ENCODE peak calls at places on chromosomes 12 and 14, in five cellular contexts. One of them, this sample, is unnamed.

GRCh38 chr12:98464155-98464554 is 51.2 kb upstream of the TMPO start:
- DNase-seq in A549: no peak
- DNase-seq in fibroblast of lung: peak
- DNase-seq in OCI-LY7: no peak
- DNase-seq in foreskin fibroblast: peak
- DNase-seq in this sample: peak

GRCh38 chr14:68088463-68088862 is 268.9 kb downstream of the RAD51B start:
- DNase-seq in A549: peak
- DNase-seq in fibroblast of lung: peak
- DNase-seq in OCI-LY7: no peak
- DNase-seq in foreskin fibroblast: no peak
- DNase-seq in this sample: no peak

GRCh38 chr14:61125314-61126082 is 144.5 kb downstream of the SLC38A6 start:
- DNase-seq in A549: no peak
- DNase-seq in fibroblast of lung: no peak
- DNase-seq in OCI-LY7: no peak
- DNase-seq in foreskin fibroblast: no peak
- DNase-seq in this sample: no peak

GRCh38 chr14:74852922-74853530 is 22.9 kb downstream of the PROX2 start:
- DNase-seq in A549: no peak
- DNase-seq in fibroblast of lung: peak
- DNase-seq in OCI-LY7: no peak
- DNase-seq in foreskin fibroblast: peak
- DNase-seq in this sample: no peak

GRCh38 chr12:118136559-118137003 is 657 bp downstream of the PEBP1 start:
- DNase-seq in A549: peak
- DNase-seq in fibroblast of lung: peak
- DNase-seq in OCI-LY7: peak
- DNase-seq in foreskin fibroblast: peak
- DNase-seq in this sample: peak

GRCh38 chr12:62839869-62840268 is 95.1 kb downstream of the PPM1H start:
- DNase-seq in A549: no peak
- DNase-seq in fibroblast of lung: no peak
- DNase-seq in OCI-LY7: no peak
- DNase-seq in foreskin fibroblast: no peak
- DNase-seq in this sample: no peak

GRCh38 chr12:46214668-46215429 is 54.0 kb downstream of the SLC38A1 start:
- DNase-seq in A549: no peak
- DNase-seq in fibroblast of lung: peak
- DNase-seq in OCI-LY7: peak
- DNase-seq in foreskin fibroblast: no peak
- DNase-seq in this sample: no peak

GRCh38 chr12:115683240-115683765 is 594.2 kb downstream of the MED13L start:
- DNase-seq in A549: no peak
- DNase-seq in fibroblast of lung: peak
- DNase-seq in OCI-LY7: no peak
- DNase-seq in foreskin fibroblast: no peak
- DNase-seq in this sample: no peak

GRCh38 chr14:50381823-50382287 is 14.8 kb downstream of the CDKL1 start:
- DNase-seq in A549: no peak
- DNase-seq in fibroblast of lung: no peak
- DNase-seq in OCI-LY7: no peak
- DNase-seq in foreskin fibroblast: no peak
- DNase-seq in this sample: no peak

GRCh38 chr12:7609480-7609879 is 56.2 kb downstream of the APOBEC1 start:
- DNase-seq in A549: no peak
- DNase-seq in fibroblast of lung: no peak
- DNase-seq in OCI-LY7: no peak
- DNase-seq in foreskin fibroblast: peak
- DNase-seq in this sample: peak

GRCh38 chr12:57985685-57986084 is 44.3 kb downstream of the ATP23 start:
- DNase-seq in A549: no peak
- DNase-seq in fibroblast of lung: no peak
- DNase-seq in OCI-LY7: no peak
- DNase-seq in foreskin fibroblast: no peak
- DNase-seq in this sample: no peak

GRCh38 chr12:119676573-119676972 is 8.6 kb downstream of the PRKAB1 start:
- DNase-seq in A549: no peak
- DNase-seq in fibroblast of lung: no peak
- DNase-seq in OCI-LY7: no peak
- DNase-seq in foreskin fibroblast: no peak
- DNase-seq in this sample: no peak

GRCh38 chr14:99884834-99885648 is 91.8 kb downstream of the EML1 start:
- DNase-seq in A549: peak
- DNase-seq in fibroblast of lung: peak
- DNase-seq in OCI-LY7: peak
- DNase-seq in foreskin fibroblast: peak
- DNase-seq in this sample: peak

GRCh38 chr12:106246891-106247730 is 709 bp downstream of the CKAP4 start:
- DNase-seq in A549: peak
- DNase-seq in fibroblast of lung: peak
- DNase-seq in OCI-LY7: peak
- DNase-seq in foreskin fibroblast: peak
- DNase-seq in this sample: peak

GRCh38 chr12:25690996-25691864 is 138.1 kb upstream of the LMNTD1 start:
- DNase-seq in A549: no peak
- DNase-seq in fibroblast of lung: no peak
- DNase-seq in OCI-LY7: no peak
- DNase-seq in foreskin fibroblast: no peak
- DNase-seq in this sample: no peak

GRCh38 chr14:31911160-31911559 is 165.9 kb upstream of the ARHGAP5 start:
- DNase-seq in A549: no peak
- DNase-seq in fibroblast of lung: no peak
- DNase-seq in OCI-LY7: no peak
- DNase-seq in foreskin fibroblast: no peak
- DNase-seq in this sample: no peak

GRCh38 chr12:15276088-15276698 is 46.1 kb upstream of the PTPRO start:
- DNase-seq in A549: peak
- DNase-seq in fibroblast of lung: peak
- DNase-seq in OCI-LY7: peak
- DNase-seq in foreskin fibroblast: peak
- DNase-seq in this sample: peak

GRCh38 chr14:72518809-72519377 is 375.0 kb downstream of the DPF3 start:
- DNase-seq in A549: no peak
- DNase-seq in fibroblast of lung: peak
- DNase-seq in OCI-LY7: peak
- DNase-seq in foreskin fibroblast: no peak
- DNase-seq in this sample: no peak

GRCh38 chr12:84937383-84937782 is 24.8 kb upstream of the SLC6A15 start:
- DNase-seq in A549: no peak
- DNase-seq in fibroblast of lung: no peak
- DNase-seq in OCI-LY7: no peak
- DNase-seq in foreskin fibroblast: no peak
- DNase-seq in this sample: no peak

GRCh38 chr12:53844989-53845836 is 93.4 kb upstream of the HOXC13 start:
- DNase-seq in A549: peak
- DNase-seq in fibroblast of lung: peak
- DNase-seq in OCI-LY7: no peak
- DNase-seq in foreskin fibroblast: peak
- DNase-seq in this sample: no peak

GRCh38 chr12:117064049-117064448 is 35.2 kb downstream of the TESC start:
- DNase-seq in A549: no peak
- DNase-seq in fibroblast of lung: no peak
- DNase-seq in OCI-LY7: no peak
- DNase-seq in foreskin fibroblast: no peak
- DNase-seq in this sample: no peak

GRCh38 chr12:120119395-120119973 is 2.9 kb upstream of the RAB35 start:
- DNase-seq in A549: peak
- DNase-seq in fibroblast of lung: peak
- DNase-seq in OCI-LY7: peak
- DNase-seq in foreskin fibroblast: no peak
- DNase-seq in this sample: no peak

GRCh38 chr14:96164861-96165490 is 39.7 kb upstream of the BDKRB2 start:
- DNase-seq in A549: no peak
- DNase-seq in fibroblast of lung: no peak
- DNase-seq in OCI-LY7: no peak
- DNase-seq in foreskin fibroblast: no peak
- DNase-seq in this sample: no peak

GRCh38 chr12:132006056-132006680 is 56.4 kb downstream of the EP400 start:
- DNase-seq in A549: no peak
- DNase-seq in fibroblast of lung: no peak
- DNase-seq in OCI-LY7: no peak
- DNase-seq in foreskin fibroblast: no peak
- DNase-seq in this sample: no peak

GRCh38 chr14:68888883-68889282 is 90.2 kb downstream of the ACTN1 start:
- DNase-seq in A549: no peak
- DNase-seq in fibroblast of lung: no peak
- DNase-seq in OCI-LY7: no peak
- DNase-seq in foreskin fibroblast: no peak
- DNase-seq in this sample: no peak

GRCh38 chr12:126784328-126784921 is 1482.5 kb upstream of the TMEM132C start:
- DNase-seq in A549: peak
- DNase-seq in fibroblast of lung: peak
- DNase-seq in OCI-LY7: peak
- DNase-seq in foreskin fibroblast: no peak
- DNase-seq in this sample: peak

GRCh38 chr12:50425859-50426258 is 25.2 kb downstream of the LARP4 start:
- DNase-seq in A549: no peak
- DNase-seq in fibroblast of lung: no peak
- DNase-seq in OCI-LY7: no peak
- DNase-seq in foreskin fibroblast: no peak
- DNase-seq in this sample: no peak

GRCh38 chr12:122029620-122030426 is 8.1 kb downstream of the BCL7A start:
- DNase-seq in A549: no peak
- DNase-seq in fibroblast of lung: no peak
- DNase-seq in OCI-LY7: no peak
- DNase-seq in foreskin fibroblast: no peak
- DNase-seq in this sample: no peak

GRCh38 chr14:64049616-64050381 is 197.0 kb downstream of the SYNE2 start:
- DNase-seq in A549: no peak
- DNase-seq in fibroblast of lung: no peak
- DNase-seq in OCI-LY7: no peak
- DNase-seq in foreskin fibroblast: no peak
- DNase-seq in this sample: no peak

GRCh38 chr12:46360908-46361666 is 11.5 kb downstream of the SLC38A2 start:
- DNase-seq in A549: no peak
- DNase-seq in fibroblast of lung: no peak
- DNase-seq in OCI-LY7: peak
- DNase-seq in foreskin fibroblast: no peak
- DNase-seq in this sample: no peak

GRCh38 chr12:124913474-124914391 is 717 bp downstream of the UBC start:
- DNase-seq in A549: no peak
- DNase-seq in fibroblast of lung: peak
- DNase-seq in OCI-LY7: peak
- DNase-seq in foreskin fibroblast: peak
- DNase-seq in this sample: peak

GRCh38 chr14:50060871-50061663 is 55.3 kb downstream of the VCPKMT start:
- DNase-seq in A549: peak
- DNase-seq in fibroblast of lung: peak
- DNase-seq in OCI-LY7: peak
- DNase-seq in foreskin fibroblast: peak
- DNase-seq in this sample: peak

GRCh38 chr12:59927041-59927440 is 331.2 kb downstream of the SLC16A7 start:
- DNase-seq in A549: no peak
- DNase-seq in fibroblast of lung: peak
- DNase-seq in OCI-LY7: no peak
- DNase-seq in foreskin fibroblast: peak
- DNase-seq in this sample: no peak

GRCh38 chr12:129258781-129259318 is 405.6 kb downstream of the GLT1D1 start:
- DNase-seq in A549: no peak
- DNase-seq in fibroblast of lung: peak
- DNase-seq in OCI-LY7: no peak
- DNase-seq in foreskin fibroblast: no peak
- DNase-seq in this sample: no peak

DNA sequence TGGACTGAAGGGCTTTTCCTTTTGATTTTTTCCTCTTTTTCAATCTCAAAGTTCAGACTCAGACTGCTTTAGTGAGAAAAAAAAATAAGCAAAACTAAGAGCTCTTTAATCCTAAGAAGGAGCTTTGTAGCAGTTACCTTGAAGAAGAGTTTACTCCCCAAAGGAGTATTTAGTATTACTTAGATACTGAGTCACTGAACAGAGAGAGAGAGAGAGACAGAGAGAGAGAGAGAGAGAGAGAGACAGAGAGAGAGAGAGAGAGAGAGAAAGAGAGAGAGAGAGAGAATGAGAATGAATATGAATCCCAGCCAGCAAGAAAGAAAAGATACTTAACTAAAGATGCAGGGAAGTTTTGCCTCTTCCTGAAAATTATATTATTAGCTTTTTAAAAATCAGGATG is 258 bp downstream of the NAV3 start:
- DNase-seq in A549: no peak
- DNase-seq in fibroblast of lung: no peak
- DNase-seq in OCI-LY7: no peak
- DNase-seq in foreskin fibroblast: no peak
- DNase-seq in this sample: no peak
- H3K4me3 ChIP-seq in A549: no peak
- H3K4me3 ChIP-seq in fibroblast of lung: no peak
- H3K4me3 ChIP-seq in OCI-LY7: peak
- H3K4me3 ChIP-seq in foreskin fibroblast: no peak
- H3K4me3 ChIP-seq in this sample: no peak

GRCh38 chr12:123657211-123657610 is 13.7 kb upstream of the TCTN2 start:
- DNase-seq in A549: no peak
- DNase-seq in fibroblast of lung: no peak
- DNase-seq in OCI-LY7: no peak
- DNase-seq in foreskin fibroblast: no peak
- DNase-seq in this sample: no peak
- TF ChIP-seq CTCF in A549: no peak
- TF ChIP-seq CTCF in fibroblast of lung: no peak
- TF ChIP-seq CTCF in OCI-LY7: no peak
- TF ChIP-seq CTCF in foreskin fibroblast: no peak
- TF ChIP-seq CTCF in this sample: no peak

GRCh38 chr12:1022032-1022970 is 31.3 kb downstream of the ERC1 start:
- DNase-seq in A549: no peak
- DNase-seq in fibroblast of lung: no peak
- DNase-seq in OCI-LY7: no peak
- DNase-seq in foreskin fibroblast: no peak
- DNase-seq in this sample: no peak

GRCh38 chr12:1013618-1014489 is 22.8 kb downstream of the ERC1 start:
- DNase-seq in A549: no peak
- DNase-seq in fibroblast of lung: peak
- DNase-seq in OCI-LY7: no peak
- DNase-seq in foreskin fibroblast: peak
- DNase-seq in this sample: peak

GRCh38 chr12:1020389-1020788 is 29.4 kb downstream of the ERC1 start:
- DNase-seq in A549: no peak
- DNase-seq in fibroblast of lung: no peak
- DNase-seq in OCI-LY7: no peak
- DNase-seq in foreskin fibroblast: no peak
- DNase-seq in this sample: no peak

DNA sequence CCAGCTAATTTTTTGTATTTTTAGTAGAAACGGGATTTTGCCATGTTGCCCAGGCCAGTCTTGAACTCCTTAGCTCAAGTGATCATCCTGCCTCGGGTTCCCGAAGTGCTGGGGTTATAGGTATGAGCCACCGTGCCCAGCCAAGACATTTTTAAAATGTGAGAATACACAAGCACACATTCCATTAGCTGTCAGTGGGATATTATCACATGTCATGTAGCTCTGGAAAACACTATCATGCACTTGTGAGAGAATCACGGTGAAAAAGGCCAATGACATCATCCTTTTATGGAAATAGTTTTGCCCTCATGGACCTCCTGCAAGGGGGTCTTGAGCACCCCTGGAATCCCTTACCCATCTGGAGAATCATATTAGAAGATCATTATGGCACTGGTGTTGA is 28.3 kb downstream of the ERC1 start:
- DNase-seq in A549: no peak
- DNase-seq in fibroblast of lung: no peak
- DNase-seq in OCI-LY7: no peak
- DNase-seq in foreskin fibroblast: no peak
- DNase-seq in this sample: no peak
- H3K4me3 ChIP-seq in A549: no peak
- H3K4me3 ChIP-seq in fibroblast of lung: no peak
- H3K4me3 ChIP-seq in OCI-LY7: no peak
- H3K4me3 ChIP-seq in foreskin fibroblast: no peak
- H3K4me3 ChIP-seq in this sample: no peak

GRCh38 chr12:114664661-114665320 is 19.2 kb downstream of the TBX3 start:
- DNase-seq in A549: no peak
- DNase-seq in fibroblast of lung: no peak
- DNase-seq in OCI-LY7: no peak
- DNase-seq in foreskin fibroblast: no peak
- DNase-seq in this sample: no peak
- TF ChIP-seq CTCF in A549: no peak
- TF ChIP-seq CTCF in fibroblast of lung: no peak
- TF ChIP-seq CTCF in OCI-LY7: no peak
- TF ChIP-seq CTCF in foreskin fibroblast: no peak
- TF ChIP-seq CTCF in this sample: peak

This sample was measured in brain microvascular endothelial cell.